ENCODE peak calls at places on chromosomes 11 and 22, in six cellular contexts. S is GM12892, E is H1, D is HepG2, W is K562, J is GM12878. X is an unnamed sample.

GRCh38 chr11:6083129-6083528 is 24.4 kb upstream of the OR56B4 start:
- DNase-seq in J (no peak), W (no peak), S (no peak), E (no peak), D (no peak), X (no peak)

GRCh38 chr11:85170184-85170583 is 457.0 kb downstream of the DLG2 start:
- DNase-seq in S (no peak), W (no peak), J (no peak), E (no peak), D (no peak), X (no peak)

GRCh38 chr11:2294340-2295290 is 7.1 kb downstream of the C11orf21 start:
- DNase-seq in E (peak; percentile 13), S (no peak), W (no peak), D (no peak), J (no peak), X (no peak)

GRCh38 chr11:22666700-22667439 is 459 bp downstream of the GAS2 start:
- DNase-seq in W (no peak), J (no peak), E (peak; percentile 77), D (peak; percentile 53), S (no peak), X (peak; percentile 25)

GRCh38 chr11:104653011-104653806 is 245.1 kb downstream of the CASP12 start:
- DNase-seq in D (no peak), J (no peak), E (no peak), W (no peak), S (no peak), X (no peak)

GRCh38 chr22:42169055-42169469 is 38.5 kb upstream of the CYP2D6 start:
- DNase-seq in W (peak; percentile 80), J (peak; percentile 51), E (peak; percentile 90), D (peak; percentile 71), S (peak; percentile 66), X (peak; percentile 81)

GRCh38 chr11:115758011-115758410 is 253.8 kb upstream of the CADM1 start:
- DNase-seq in E (no peak), W (no peak), D (no peak), S (no peak), J (no peak), X (no peak)

GRCh38 chr22:32932176-32932575 is 126.0 kb downstream of the SYN3 start:
- DNase-seq in W (no peak), J (no peak), S (no peak), E (no peak), D (peak; percentile 31), X (no peak)

GRCh38 chr11:102223859-102224258 is 93.4 kb upstream of the BIRC3 start:
- DNase-seq in D (no peak), J (no peak), S (no peak), E (no peak), W (no peak), X (no peak)

GRCh38 chr11:62127941-62128770 is 4.3 kb downstream of the INCENP start:
- DNase-seq in D (no peak), E (no peak), S (no peak), W (no peak), J (no peak), X (no peak)

GRCh38 chr22:24727218-24727851 is 47.2 kb downstream of the PIWIL3 start:
- DNase-seq in S (no peak), E (no peak), J (no peak), D (peak; percentile 92), W (peak; percentile 26), X (no peak)

GRCh38 chr11:11579012-11579755 is 42.6 kb downstream of the GALNT18 start:
- DNase-seq in W (no peak), E (peak; percentile 13), D (no peak), S (no peak), J (no peak), X (no peak)

GRCh38 chr11:77557553-77557952 is 32.2 kb upstream of the AQP11 start:
- DNase-seq in S (no peak), D (peak; percentile 33), W (no peak), E (no peak), J (no peak), X (no peak)

GRCh38 chr11:6843670-6844069 is 1.8 kb upstream of the OR10A5 start:
- DNase-seq in W (no peak), S (no peak), E (no peak), J (no peak), D (no peak), X (no peak)

GRCh38 chr11:77201991-77202841 is 74.2 kb downstream of the MYO7A start:
- DNase-seq in W (no peak), S (no peak), D (no peak), E (no peak), J (no peak), X (no peak)

GRCh38 chr11:71572811-71573210 is 7.4 kb downstream of the KRTAP5-10 start:
- DNase-seq in S (no peak), D (no peak), W (no peak), E (no peak), J (no peak), X (no peak)

GRCh38 chr11:117199061-117199915 is at the start of gene TAGLN:
- DNase-seq in J (no peak), W (no peak), D (peak; percentile 21), S (no peak), E (peak; percentile 83), X (no peak)

GRCh38 chr11:60914620-60915249 is 777 bp downstream of the TMEM109 start:
- DNase-seq in J (no peak), S (no peak), D (no peak), W (peak; percentile 64), E (peak; percentile 65), X (no peak)

GRCh38 chr11:2870460-2870859 is 15.1 kb downstream of the CDKN1C start:
- DNase-seq in W (no peak), J (no peak), D (no peak), E (no peak), S (no peak), X (no peak)

GRCh38 chr11:69497221-69497787 is 15.8 kb downstream of the LINC01488 start:
- DNase-seq in W (no peak), S (no peak), J (no peak), E (no peak), D (peak; percentile 97), X (no peak)

GRCh38 chr11:95897731-95898130 is 26.2 kb downstream of the MTMR2 start:
- DNase-seq in J (no peak), S (no peak), W (no peak), E (no peak), D (no peak), X (no peak)

DNA sequence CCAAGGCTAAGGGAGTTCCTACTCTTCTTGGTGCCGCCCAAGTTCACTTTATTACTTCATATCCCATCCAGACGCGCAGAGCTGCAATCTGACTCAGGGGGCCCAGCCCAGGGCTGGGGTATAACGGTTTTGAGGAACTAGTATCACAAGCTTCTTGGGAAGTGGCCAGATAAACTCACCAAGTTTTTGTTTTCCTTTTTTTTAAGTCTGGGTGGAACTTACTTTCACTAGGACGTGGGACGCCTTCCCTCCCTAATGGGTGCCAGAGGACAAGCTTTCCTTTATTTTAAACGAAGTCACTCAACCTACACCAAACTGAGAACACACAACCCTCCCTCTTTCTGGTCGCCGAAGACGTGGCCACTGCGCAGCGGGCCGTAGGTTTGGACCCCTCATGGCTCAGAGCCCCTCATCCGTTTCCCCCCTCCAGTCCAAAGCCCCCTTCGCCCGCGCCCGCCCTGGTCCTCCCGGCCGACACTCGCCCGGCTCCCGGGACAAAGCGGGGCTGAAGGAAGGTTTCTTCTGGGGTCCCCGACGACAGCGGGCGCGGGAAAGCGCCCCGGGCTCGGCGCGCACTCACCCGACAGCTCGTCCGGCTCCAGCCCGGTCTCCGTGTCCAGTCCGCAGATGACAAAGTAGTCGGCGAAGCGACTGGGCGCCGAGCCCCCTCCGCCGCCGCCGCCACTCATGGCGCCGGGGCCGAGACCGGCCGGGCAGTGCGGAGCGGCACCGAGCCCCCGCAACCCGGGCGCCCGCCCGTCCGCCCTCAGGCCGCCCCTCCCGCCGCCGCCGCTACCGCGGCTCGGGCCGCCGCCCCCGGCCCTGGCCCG is 554 bp downstream of the DENND5A start:
- DNase-seq in E (peak; percentile 70), D (no peak), W (no peak), S (peak; percentile 21), J (no peak), X (peak; percentile 30)
- TF ChIP-seq POLR2A in E (no peak), D (no peak), W (no peak), S (no peak), J (no peak), X (no peak)

DNA sequence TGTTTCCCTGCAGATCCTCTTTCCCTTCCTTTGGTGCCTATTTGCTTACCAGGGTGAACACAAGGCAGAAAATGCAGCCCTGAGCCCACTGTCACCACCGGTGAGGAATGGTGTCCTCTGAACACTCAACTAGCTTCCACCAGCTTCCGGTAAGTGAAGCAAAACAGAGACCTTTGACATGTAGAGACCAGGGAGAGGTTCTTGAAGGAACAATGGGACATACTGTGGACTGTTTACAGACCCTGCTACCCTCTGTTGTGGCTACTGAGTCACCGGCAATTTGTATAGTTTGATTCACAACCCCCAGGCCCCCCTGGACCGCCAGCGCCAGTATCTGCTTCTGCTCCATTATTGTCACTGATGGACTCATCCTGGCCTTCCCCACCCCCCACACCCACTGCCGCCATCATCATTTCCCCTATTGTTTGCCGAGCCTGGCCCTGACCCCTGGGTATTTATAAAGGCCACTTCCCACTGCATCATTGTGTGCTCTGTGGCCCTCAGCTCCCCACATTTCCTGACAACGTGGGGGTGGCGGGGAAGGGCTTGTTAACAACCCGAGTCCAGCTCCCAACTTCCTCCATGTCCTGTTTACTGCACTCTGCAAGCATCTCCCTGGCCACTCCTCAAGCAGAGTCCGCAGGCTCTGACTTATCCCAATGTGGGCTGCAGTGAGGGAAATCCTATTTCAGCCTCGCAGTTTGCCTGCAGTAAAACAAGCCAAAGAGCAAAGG is 252.9 kb downstream of the ETS1 start:
- DNase-seq in J (no peak), E (no peak), W (no peak), S (no peak), D (peak; percentile 79), X (no peak)
- TF ChIP-seq TAF1 in J (no peak), E (no peak), W (no peak), S (no peak), D (no peak), X (no peak)

GRCh38 chr11:125167292-125167953 is 2.9 kb downstream of the PKNOX2 start:
- DNase-seq in S (no peak), D (no peak), W (no peak), J (no peak), E (peak; percentile 77), X (no peak)
- TF ChIP-seq POLR2A in S (no peak), D (no peak), W (no peak), J (no peak), E (no peak), X (no peak)

GRCh38 chr11:83831929-83832328 is 545.8 kb upstream of the CCDC90B start:
- DNase-seq in W (no peak), D (no peak), E (no peak), S (no peak), J (no peak), X (no peak)

GRCh38 chr11:83826078-83826477 is 539.9 kb upstream of the CCDC90B start:
- DNase-seq in J (no peak), S (no peak), E (no peak), W (no peak), D (no peak), X (no peak)

GRCh38 chr11:83823461-83824025 is 537.4 kb upstream of the CCDC90B start:
- DNase-seq in D (no peak), J (no peak), S (no peak), E (no peak), W (no peak), X (no peak)

GRCh38 chr11:83827520-83827919 is 541.4 kb upstream of the CCDC90B start:
- DNase-seq in W (no peak), J (no peak), S (no peak), D (no peak), E (no peak), X (no peak)

GRCh38 chr11:83827940-83828554 is 541.9 kb upstream of the CCDC90B start:
- DNase-seq in S (no peak), W (peak; percentile 19), E (no peak), J (no peak), D (peak; percentile 42), X (no peak)
- TF ChIP-seq TAF1 in S (no peak), W (no peak), E (no peak), J (no peak), D (no peak), X (no peak)

X was measured in GM12891.